ENCODE peak calls at places on chromosomes 12 and 14, in four cellular contexts. M is colonic mucosa, N is lung, O is K562. R is an unnamed sample. For H3K36me3, the result is how much of the 10 kb centered on the place peaks cover.

GRCh38 chr14:103118019-103118662 is 5.1 kb upstream of the TNFAIP2 start:
- DNase-seq in N (peak), M (peak), O (no peak), R (no peak)

GRCh38 chr12:59734371-59734770 is 138.5 kb downstream of the SLC16A7 start:
- DNase-seq in O (no peak), M (no peak), N (no peak), R (no peak)

GRCh38 chr12:93177208-93178153 is 200.2 kb upstream of the NUDT4 start:
- DNase-seq in N (no peak), O (no peak), M (no peak), R (no peak)

GRCh38 chr12:116599285-116600122 is 40.3 kb downstream of the MAP1LC3B2 start:
- DNase-seq in M (peak), O (peak), N (peak), R (peak)

GRCh38 chr12:112577473-112578334 is 159.0 kb downstream of the PTPN11 start:
- DNase-seq in O (no peak), M (no peak), N (no peak), R (no peak)

GRCh38 chr12:69987453-69988102 is 162.6 kb downstream of the MYRFL start:
- DNase-seq in O (no peak), N (no peak), M (peak), R (no peak)

GRCh38 chr14:67853748-67854147 is 34.2 kb downstream of the RAD51B start:
- DNase-seq in M (no peak), N (no peak), O (no peak), R (no peak)

GRCh38 chr14:104817930-104818713 is 17.2 kb downstream of the ZBTB42 start:
- DNase-seq in N (no peak), M (peak), O (no peak), R (no peak)

GRCh38 chr12:26466709-26467108 is 271.3 kb downstream of the SSPN start:
- DNase-seq in O (no peak), N (no peak), M (no peak), R (no peak)

GRCh38 chr14:66813636-66814035 is 305.7 kb downstream of the GPHN start:
- DNase-seq in M (no peak), N (no peak), O (no peak), R (no peak)

GRCh38 chr14:91070572-91070971 is 10.1 kb upstream of the RPS6KA5 start:
- DNase-seq in M (no peak), N (no peak), O (no peak), R (no peak)

GRCh38 chr12:80353254-80353653 is 90.8 kb upstream of the PTPRQ start:
- DNase-seq in O (no peak), N (no peak), M (no peak), R (no peak)

GRCh38 chr14:66380143-66380542 is 106.0 kb upstream of the CCDC196 start:
- DNase-seq in N (no peak), O (no peak), M (no peak), R (no peak)

GRCh38 chr12:10543499-10543898 is 37.8 kb downstream of the EIF2S3B start:
- DNase-seq in N (no peak), M (no peak), O (no peak), R (no peak)

GRCh38 chr12:120709976-120710804 is at the start of gene UNC119B:
- DNase-seq in M (peak), O (peak), N (peak), R (peak)

GRCh38 chr12:120276734-120277133 is 11.2 kb upstream of the PXN start:
- DNase-seq in N (no peak), O (no peak), M (no peak), R (no peak)

GRCh38 chr14:96617635-96618034 is 115.5 kb downstream of the PAPOLA start:
- DNase-seq in N (no peak), O (peak), M (no peak), R (no peak)

GRCh38 chr12:42560977-42561376 is 28.6 kb downstream of the PRICKLE1 start:
- DNase-seq in M (no peak), N (no peak), O (no peak), R (no peak)

GRCh38 chr14:24382103-24382377 is 14.1 kb downstream of the NFATC4 start:
- DNase-seq in M (no peak), N (no peak), O (no peak), R (no peak)

DNA sequence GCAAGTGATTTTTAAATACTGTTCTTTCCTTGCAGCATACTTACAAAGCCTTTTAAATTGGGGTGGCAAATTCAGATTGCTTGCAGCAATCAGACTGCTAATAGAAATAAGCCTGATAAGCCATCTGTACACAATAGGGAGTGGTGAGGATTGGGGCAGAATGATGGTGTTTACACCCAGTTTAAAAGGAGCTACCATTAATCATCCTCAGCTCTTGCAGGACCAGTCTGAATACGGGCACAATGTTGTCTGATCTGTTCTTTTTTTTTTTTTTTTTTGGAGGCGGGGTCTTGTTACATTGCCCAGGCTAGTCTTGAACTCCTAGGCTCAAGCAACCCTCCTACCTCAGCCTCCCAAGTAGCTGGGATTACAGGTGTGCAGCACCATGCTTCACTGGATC is 50.1 kb upstream of the REP15 start:
- DNase-seq in N (no peak), O (no peak), M (no peak), R (no peak)
- H3K36me3 ChIP-seq in N (under half), O (under half), M (under half), R (under half)

GRCh38 chr14:75459791-75460190 is 32.0 kb downstream of the JDP2 start:
- DNase-seq in N (no peak), M (no peak), O (no peak), R (no peak)
- H3K36me3 ChIP-seq in N (under half), M (under half), O (under half), R (under half)

DNA sequence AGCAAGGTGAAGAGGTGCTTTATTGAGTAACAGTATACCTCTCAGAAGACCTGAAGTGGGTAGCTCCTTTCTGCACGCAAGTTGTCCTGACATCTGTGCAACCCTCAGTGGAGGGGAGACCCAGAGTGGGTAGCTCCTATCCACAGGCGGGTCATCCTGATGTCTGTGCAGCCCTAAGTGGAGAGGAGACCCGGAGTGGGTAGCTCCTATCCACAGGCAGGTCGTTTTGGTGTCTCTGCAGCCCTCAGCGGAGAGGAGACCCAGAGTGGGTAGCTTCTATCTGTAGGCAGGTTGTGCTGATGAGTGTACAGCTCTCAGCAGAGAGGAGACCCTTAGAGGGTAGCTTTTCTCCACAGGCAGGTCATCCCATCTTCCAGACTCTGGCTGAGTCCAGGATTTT is 45.1 kb upstream of the PRPF39 start:
- DNase-seq in M (no peak), N (no peak), O (no peak), R (no peak)
- H3K36me3 ChIP-seq in M (under half), N (under half), O (under half), R (under half)

GRCh38 chr12:108519558-108519957 is 4.5 kb downstream of the FICD start:
- DNase-seq in N (no peak), M (no peak), O (peak), R (no peak)
- H3K36me3 ChIP-seq in N (under half), M (under half), O (half or more), R (half or more)

GRCh38 chr14:69318901-69319475 is 59.0 kb downstream of the GALNT16 start:
- DNase-seq in O (no peak), N (no peak), M (no peak), R (no peak)
- H3K36me3 ChIP-seq in O (under half), N (under half), M (under half), R (under half)